ENCODE peak calls at places on chromosome 20, in four cellular contexts. One of them, this sample, is unnamed.

GRCh38 chr20:33864324-33864963 is 53.3 kb downstream of the CHMP4B start:
- DNase-seq in HepG2: no peak
- DNase-seq in K562: no peak
- DNase-seq in GM12878: no peak
- DNase-seq in this sample: no peak

GRCh38 chr20:4112490-4113420 is 97.4 kb upstream of the RNF24 start:
- DNase-seq in HepG2: no peak
- DNase-seq in K562: no peak
- DNase-seq in GM12878: peak; percentile 70
- DNase-seq in this sample: no peak

GRCh38 chr20:10490706-10491105 is 55.6 kb downstream of the SLX4IP start:
- DNase-seq in HepG2: no peak
- DNase-seq in K562: no peak
- DNase-seq in GM12878: no peak
- DNase-seq in this sample: no peak

GRCh38 chr20:11882651-11883050 is 35.0 kb upstream of the BTBD3 start:
- DNase-seq in HepG2: no peak
- DNase-seq in K562: no peak
- DNase-seq in GM12878: no peak
- DNase-seq in this sample: no peak

GRCh38 chr20:13800728-13801134 is 15.9 kb downstream of the NDUFAF5 start:
- DNase-seq in HepG2: peak; percentile 89
- DNase-seq in K562: no peak
- DNase-seq in GM12878: no peak
- DNase-seq in this sample: peak; percentile 47

GRCh38 chr20:33450867-33451266 is 7.3 kb upstream of the SNTA1 start:
- DNase-seq in HepG2: no peak
- DNase-seq in K562: peak; percentile 1
- DNase-seq in GM12878: no peak
- DNase-seq in this sample: no peak

GRCh38 chr20:57464642-57465211 is 60.2 kb downstream of the CTCFL start:
- DNase-seq in HepG2: peak; percentile 81
- DNase-seq in K562: peak; percentile 67
- DNase-seq in GM12878: no peak
- DNase-seq in this sample: peak; percentile 63

GRCh38 chr20:19652591-19653026 is 105.4 kb upstream of the RIN2 start:
- DNase-seq in HepG2: no peak
- DNase-seq in K562: no peak
- DNase-seq in GM12878: peak; percentile 16
- DNase-seq in this sample: no peak

GRCh38 chr20:53338716-53339115 is 254.9 kb downstream of the ZNF217 start:
- DNase-seq in HepG2: no peak
- DNase-seq in K562: no peak
- DNase-seq in GM12878: no peak
- DNase-seq in this sample: no peak

GRCh38 chr20:4038676-4039075 is 23.3 kb upstream of the RNF24 start:
- DNase-seq in HepG2: no peak
- DNase-seq in K562: no peak
- DNase-seq in GM12878: no peak
- DNase-seq in this sample: no peak

GRCh38 chr20:50504231-50504823 is 5.9 kb upstream of the PTPN1 start:
- DNase-seq in HepG2: peak; percentile 37
- DNase-seq in K562: peak; percentile 52
- DNase-seq in GM12878: no peak
- DNase-seq in this sample: no peak

GRCh38 chr20:12047838-12048432 is 130.2 kb downstream of the BTBD3 start:
- DNase-seq in HepG2: no peak
- DNase-seq in K562: no peak
- DNase-seq in GM12878: no peak
- DNase-seq in this sample: no peak

GRCh38 chr20:49420811-49421295 is 61.6 kb downstream of the KCNB1 start:
- DNase-seq in HepG2: no peak
- DNase-seq in K562: no peak
- DNase-seq in GM12878: no peak
- DNase-seq in this sample: no peak

GRCh38 chr20:568097-568864 is 24.7 kb upstream of the CSNK2A1 start:
- DNase-seq in HepG2: no peak
- DNase-seq in K562: peak; percentile 36
- DNase-seq in GM12878: no peak
- DNase-seq in this sample: no peak

GRCh38 chr20:24948939-24949679 is at the start of gene CST7:
- DNase-seq in HepG2: no peak
- DNase-seq in K562: no peak
- DNase-seq in GM12878: peak; percentile 12
- DNase-seq in this sample: no peak

GRCh38 chr20:53402233-53403005 is 191.2 kb downstream of the ZNF217 start:
- DNase-seq in HepG2: no peak
- DNase-seq in K562: no peak
- DNase-seq in GM12878: no peak
- DNase-seq in this sample: no peak

GRCh38 chr20:19260412-19261090 is 48.1 kb downstream of the SLC24A3 start:
- DNase-seq in HepG2: no peak
- DNase-seq in K562: no peak
- DNase-seq in GM12878: no peak
- DNase-seq in this sample: no peak

GRCh38 chr20:325889-326644 is 715 bp downstream of the SOX12 start:
- DNase-seq in HepG2: peak; percentile 63
- DNase-seq in K562: peak; percentile 48
- DNase-seq in GM12878: no peak
- DNase-seq in this sample: peak; percentile 77

GRCh38 chr20:23174821-23175220 is 88.7 kb upstream of the CD93 start:
- DNase-seq in HepG2: no peak
- DNase-seq in K562: no peak
- DNase-seq in GM12878: no peak
- DNase-seq in this sample: no peak

GRCh38 chr20:23178806-23179205 is 92.7 kb upstream of the CD93 start:
- DNase-seq in HepG2: no peak
- DNase-seq in K562: peak; percentile 62
- DNase-seq in GM12878: no peak
- DNase-seq in this sample: no peak

GRCh38 chr20:23179766-23180403 is 93.8 kb upstream of the CD93 start:
- DNase-seq in HepG2: no peak
- DNase-seq in K562: no peak
- DNase-seq in GM12878: no peak
- DNase-seq in this sample: no peak

DNA sequence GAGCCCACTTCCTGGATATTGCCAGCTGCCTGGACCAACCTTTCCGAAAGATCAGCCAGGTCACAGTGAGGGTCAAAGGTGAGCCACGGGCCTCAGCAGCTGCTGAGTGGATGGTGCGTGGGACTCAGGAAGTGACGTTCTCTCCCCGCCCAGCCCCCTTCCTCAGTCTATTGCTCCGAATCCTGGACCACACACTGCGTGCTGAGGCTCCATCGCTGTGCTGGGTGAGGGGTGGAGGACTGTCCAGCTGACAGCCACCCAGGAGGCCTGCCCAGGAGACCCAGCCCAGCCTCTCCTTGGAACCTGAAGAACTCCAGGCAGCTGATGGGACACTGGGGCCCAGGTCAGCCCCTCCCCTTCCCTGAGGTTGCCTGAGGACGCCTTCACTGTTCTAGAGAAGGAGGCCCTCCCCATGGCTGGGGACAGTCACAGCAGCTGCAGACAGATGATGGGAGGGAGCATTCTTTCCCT is 94.4 kb upstream of the CD93 start:
- DNase-seq in HepG2: no peak
- DNase-seq in K562: peak; percentile 36
- DNase-seq in GM12878: no peak
- DNase-seq in this sample: no peak
- TF ChIP-seq CHD4 in HepG2: no peak
- TF ChIP-seq CHD4 in K562: no peak
- TF ChIP-seq CHD4 in GM12878: no peak
- TF ChIP-seq CHD4 in this sample: no peak

DNA sequence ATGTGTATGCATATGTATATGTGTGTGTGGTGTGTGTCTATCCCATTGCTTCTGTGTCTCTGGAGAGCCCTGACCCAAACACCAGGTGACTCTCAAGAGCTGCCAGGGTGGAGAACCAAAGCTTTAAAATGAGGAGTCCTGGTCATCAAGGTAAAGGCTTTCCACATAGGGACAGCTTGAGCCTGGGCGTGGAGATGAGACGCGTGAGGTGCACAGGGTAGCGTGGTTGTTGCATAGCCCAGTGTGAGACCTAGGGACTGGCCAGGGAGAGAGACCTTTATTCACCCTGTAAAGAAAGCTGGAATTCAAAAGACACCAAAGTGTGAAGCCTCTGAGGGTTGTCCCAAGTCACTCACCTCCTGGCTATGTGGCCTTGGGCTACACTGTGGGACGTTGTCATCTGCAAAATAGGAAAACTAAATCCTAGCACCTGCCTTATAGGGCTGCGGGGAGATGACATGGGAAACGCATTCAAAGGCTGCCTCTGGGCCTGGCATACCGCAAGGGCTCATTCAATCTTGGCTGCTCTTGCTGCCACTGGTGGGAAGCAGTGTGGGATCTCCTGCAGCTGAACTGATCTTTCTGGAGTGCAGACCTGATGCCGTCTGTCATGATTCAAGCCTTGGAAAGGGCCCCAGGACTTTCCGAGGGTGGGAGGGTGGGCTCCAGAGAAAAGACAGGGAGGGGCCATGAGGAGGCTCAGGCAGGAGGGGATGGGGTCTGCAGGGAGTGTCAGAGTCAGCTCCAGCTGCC is 148.9 kb downstream of the SYCP2 start:
- DNase-seq in HepG2: no peak
- DNase-seq in K562: no peak
- DNase-seq in GM12878: no peak
- DNase-seq in this sample: no peak
- H3K9me3 ChIP-seq in HepG2: no peaks in the 10 kb centered on the region
- H3K9me3 ChIP-seq in K562: no peaks in the 10 kb centered on the region
- H3K9me3 ChIP-seq in GM12878: no peaks in the 10 kb centered on the region
- H3K9me3 ChIP-seq in this sample: no peaks in the 10 kb centered on the region

GRCh38 chr20:62063981-62064787 is 1.5 kb downstream of the TAF4 start:
- DNase-seq in HepG2: peak; percentile 64
- DNase-seq in K562: no peak
- DNase-seq in GM12878: no peak
- DNase-seq in this sample: no peak

GRCh38 chr20:62063601-62063980 is 2.1 kb downstream of the TAF4 start:
- DNase-seq in HepG2: no peak
- DNase-seq in K562: no peak
- DNase-seq in GM12878: no peak
- DNase-seq in this sample: no peak

GRCh38 chr20:62066339-62066982 is 780 bp upstream of the TAF4 start:
- DNase-seq in HepG2: peak; percentile 73
- DNase-seq in K562: peak; percentile 70
- DNase-seq in GM12878: no peak
- DNase-seq in this sample: peak; percentile 61

GRCh38 chr20:62065669-62066338 is at the start of gene TAF4:
- DNase-seq in HepG2: peak; percentile 59
- DNase-seq in K562: peak; percentile 99
- DNase-seq in GM12878: no peak
- DNase-seq in this sample: peak; percentile 85

GRCh38 chr20:62064788-62065668 is 653 bp downstream of the TAF4 start:
- DNase-seq in HepG2: no peak
- DNase-seq in K562: peak; percentile 41
- DNase-seq in GM12878: no peak
- DNase-seq in this sample: no peak
- TF ChIP-seq CHD4 in HepG2: no peak
- TF ChIP-seq CHD4 in K562: no peak
- TF ChIP-seq CHD4 in GM12878: no peak
- TF ChIP-seq CHD4 in this sample: no peak

GRCh38 chr20:41462372-41463161 is 95.9 kb upstream of the EMILIN3 start:
- DNase-seq in HepG2: no peak
- DNase-seq in K562: no peak
- DNase-seq in GM12878: peak; percentile 26
- DNase-seq in this sample: no peak
- H3K9me3 ChIP-seq in HepG2: peaks cover 5% of the 10 kb centered on the region
- H3K9me3 ChIP-seq in K562: peaks cover 4% of the 10 kb centered on the region
- H3K9me3 ChIP-seq in GM12878: peaks cover 3% of the 10 kb centered on the region
- H3K9me3 ChIP-seq in this sample: no peaks in the 10 kb centered on the region

DNA sequence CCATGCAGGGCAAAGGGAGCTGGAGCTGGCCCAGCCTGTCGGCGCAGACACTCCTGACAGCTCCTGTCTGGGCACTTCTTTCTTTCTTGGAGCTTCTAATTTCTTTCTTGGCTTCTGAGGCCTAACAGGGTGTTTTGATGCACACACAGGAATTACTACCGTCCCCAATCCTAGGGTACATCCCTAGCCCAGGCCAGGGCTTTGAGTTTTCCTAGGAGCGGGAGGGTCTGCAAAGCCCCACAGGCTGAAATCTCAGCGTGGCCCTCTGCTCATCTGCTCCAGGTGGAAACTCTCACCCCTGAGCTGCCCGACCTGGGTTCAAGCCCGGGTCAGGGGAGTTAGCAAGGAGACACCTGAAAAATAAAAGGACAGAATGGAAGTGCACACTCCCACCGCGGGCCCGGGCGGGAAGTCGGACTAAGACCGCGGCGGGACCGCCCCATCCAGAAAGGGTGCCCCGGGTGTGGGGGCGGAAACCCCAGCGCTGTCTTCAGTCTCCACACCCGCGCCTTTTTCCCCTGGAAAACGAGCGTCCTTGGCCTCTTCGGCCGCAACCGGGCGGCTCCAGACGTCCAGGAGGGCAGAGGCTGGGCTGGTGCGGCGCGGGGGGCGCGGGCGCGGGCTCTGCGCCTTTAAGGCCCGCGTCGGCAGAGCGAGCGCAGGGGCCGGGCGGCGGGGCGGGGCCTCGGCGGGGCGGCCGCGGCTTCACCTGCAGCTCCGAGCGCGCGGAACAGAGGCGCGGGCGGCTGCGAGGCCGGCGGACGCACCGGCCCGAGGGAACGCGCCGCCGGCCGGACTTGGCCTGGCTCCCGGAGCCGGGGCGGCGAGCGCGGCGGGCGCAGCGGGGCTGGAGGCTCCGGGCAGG is at the start of gene CDH4:
- DNase-seq in HepG2: no peak
- DNase-seq in K562: no peak
- DNase-seq in GM12878: no peak
- DNase-seq in this sample: peak; percentile 45
- TF ChIP-seq CHD4 in HepG2: no peak
- TF ChIP-seq CHD4 in K562: no peak
- TF ChIP-seq CHD4 in GM12878: no peak
- TF ChIP-seq CHD4 in this sample: no peak

This sample was measured in A549.